ENCODE peak calls at places on chromosome 21, in seven cellular contexts. H is K562, A is endothelial cell of umbilical vein, N is choroid plexus epithelial cell, U is heart left ventricle, S is lower lobe of right lung, R is left ventricle myocardium inferior. Z is an unnamed sample.
A peak's percentile ranks its signal among the peaks of the same experiment; 100 is the strongest.

GRCh38 chr21:33434770-33435360 is 31.7 kb downstream of the IFNGR2 start:
- DNase-seq in R (no peak), A (peak; percentile 92), N (peak; percentile 96), H (no peak), U (no peak), S (peak; percentile 24), Z (peak; percentile 82)

GRCh38 chr21:39153842-39154241 is 29.4 kb downstream of the PSMG1 start:
- DNase-seq in A (no peak), R (no peak), N (no peak), S (no peak), H (no peak), U (no peak), Z (no peak)

GRCh38 chr21:18298228-18298627 is 53.6 kb downstream of the CHODL start:
- DNase-seq in R (no peak), A (no peak), H (no peak), U (no peak), S (no peak), N (peak; percentile 4), Z (no peak)

GRCh38 chr21:21712761-21713558 is 714.8 kb downstream of the NCAM2 start:
- DNase-seq in N (peak; percentile 81), A (peak; percentile 26), S (no peak), R (no peak), U (no peak), H (no peak), Z (no peak)

GRCh38 chr21:25895565-25896205 is 160.9 kb downstream of the GABPA start:
- DNase-seq in U (no peak), S (no peak), A (peak; percentile 70), H (peak; percentile 35), N (peak; percentile 55), R (no peak), Z (no peak)

GRCh38 chr21:34733866-34734265 is 65.1 kb downstream of the CLIC6 start:
- DNase-seq in S (no peak), H (no peak), A (no peak), R (no peak), U (no peak), N (no peak), Z (no peak)

GRCh38 chr21:21973806-21974205 is 975.6 kb downstream of the NCAM2 start:
- DNase-seq in N (peak; percentile 44), U (no peak), S (no peak), R (no peak), H (no peak), A (no peak), Z (no peak)

GRCh38 chr21:35316933-35317332 is 267.8 kb upstream of the RUNX1 start:
- DNase-seq in S (no peak), A (no peak), R (no peak), N (peak; percentile 34), U (no peak), H (no peak), Z (no peak)

GRCh38 chr21:39633770-39634181 is 21.0 kb downstream of the B3GALT5 start:
- DNase-seq in A (no peak), N (peak; percentile 92), S (no peak), U (no peak), R (no peak), H (no peak), Z (peak; percentile 97)

GRCh38 chr21:27104749-27105439 is 138.0 kb upstream of the ADAMTS5 start:
- DNase-seq in A (no peak), N (peak; percentile 40), H (no peak), S (no peak), U (no peak), R (no peak), Z (no peak)

GRCh38 chr21:38979271-38980196 is 173.8 kb downstream of the ETS2 start:
- DNase-seq in A (no peak), N (peak; percentile 47), R (no peak), H (no peak), S (no peak), U (no peak), Z (no peak)

GRCh38 chr21:41079159-41079558 is 88.8 kb upstream of the BACE2 start:
- DNase-seq in R (no peak), H (no peak), A (no peak), N (no peak), S (no peak), U (no peak), Z (no peak)

GRCh38 chr21:26124421-26124833 is 46.1 kb downstream of the APP start:
- DNase-seq in A (peak; percentile 84), S (no peak), N (peak; percentile 86), R (no peak), H (no peak), U (no peak), Z (no peak)

GRCh38 chr21:42514883-42515228 is 1.2 kb downstream of the SLC37A1 start:
- DNase-seq in R (no peak), N (no peak), H (no peak), U (no peak), S (no peak), A (no peak), Z (no peak)

GRCh38 chr21:46118871-46119564 is 21.1 kb downstream of the COL6A2 start:
- DNase-seq in R (peak; percentile 12), H (no peak), S (peak; percentile 41), A (no peak), N (no peak), U (peak; percentile 45), Z (no peak)

GRCh38 chr21:45868086-45868485 is 113.5 kb upstream of the COL6A1 start:
- DNase-seq in S (peak; percentile 37), H (no peak), A (no peak), R (no peak), N (no peak), U (no peak), Z (no peak)

GRCh38 chr21:31862078-31862477 is 10.7 kb upstream of the HUNK start:
- DNase-seq in S (no peak), R (no peak), N (no peak), U (no peak), H (no peak), A (no peak), Z (no peak)

GRCh38 chr21:31860851-31861250 is 12.0 kb upstream of the HUNK start:
- DNase-seq in R (no peak), N (no peak), A (no peak), H (no peak), S (no peak), U (no peak), Z (no peak)

GRCh38 chr21:31866077-31866511 is 6.7 kb upstream of the HUNK start:
- DNase-seq in S (peak; percentile 92), U (peak; percentile 91), H (peak; percentile 82), R (peak; percentile 88), N (peak; percentile 74), A (peak; percentile 72), Z (peak; percentile 45)

GRCh38 chr21:31870472-31870871 is 2.3 kb upstream of the HUNK start:
- DNase-seq in H (no peak), S (no peak), A (no peak), N (no peak), U (no peak), R (no peak), Z (no peak)

GRCh38 chr21:31865429-31865970 is 7.3 kb upstream of the HUNK start:
- DNase-seq in R (no peak), N (no peak), U (no peak), A (no peak), S (no peak), H (no peak), Z (no peak)
- H3K4me3 ChIP-seq in R (no peak overlapping the region), N (no peak overlapping the region), U (no peak overlapping the region), A (no peak overlapping the region), S (no peak overlapping the region), H (no peak overlapping the region), Z (no peak overlapping the region)

DNA sequence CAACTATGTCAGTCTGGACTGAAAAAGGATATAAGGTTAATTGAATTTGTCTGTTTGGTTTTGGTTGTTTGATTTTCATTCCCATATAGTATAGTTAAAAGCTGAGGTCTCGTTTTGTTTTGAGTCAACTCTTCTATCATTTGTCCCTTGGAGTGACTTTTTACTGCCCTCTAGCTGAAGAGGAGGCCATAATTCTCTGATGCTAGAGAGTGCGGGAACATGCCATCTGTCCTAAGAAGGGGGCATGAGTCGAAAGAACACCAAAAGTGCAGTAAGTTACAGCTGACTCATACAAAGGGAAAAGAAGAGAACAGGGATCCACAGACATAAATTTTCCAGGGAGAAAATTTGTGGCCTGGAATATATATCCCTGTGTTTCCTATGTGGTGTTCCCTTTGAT is 4.1 kb downstream of the KRTAP21-3 start:
- DNase-seq in A (no peak), S (no peak), H (no peak), R (no peak), U (no peak), N (no peak), Z (no peak)
- TF ChIP-seq CTCF in A (no peak), S (no peak), H (no peak), R (no peak), U (no peak), N (no peak), Z (no peak)

DNA sequence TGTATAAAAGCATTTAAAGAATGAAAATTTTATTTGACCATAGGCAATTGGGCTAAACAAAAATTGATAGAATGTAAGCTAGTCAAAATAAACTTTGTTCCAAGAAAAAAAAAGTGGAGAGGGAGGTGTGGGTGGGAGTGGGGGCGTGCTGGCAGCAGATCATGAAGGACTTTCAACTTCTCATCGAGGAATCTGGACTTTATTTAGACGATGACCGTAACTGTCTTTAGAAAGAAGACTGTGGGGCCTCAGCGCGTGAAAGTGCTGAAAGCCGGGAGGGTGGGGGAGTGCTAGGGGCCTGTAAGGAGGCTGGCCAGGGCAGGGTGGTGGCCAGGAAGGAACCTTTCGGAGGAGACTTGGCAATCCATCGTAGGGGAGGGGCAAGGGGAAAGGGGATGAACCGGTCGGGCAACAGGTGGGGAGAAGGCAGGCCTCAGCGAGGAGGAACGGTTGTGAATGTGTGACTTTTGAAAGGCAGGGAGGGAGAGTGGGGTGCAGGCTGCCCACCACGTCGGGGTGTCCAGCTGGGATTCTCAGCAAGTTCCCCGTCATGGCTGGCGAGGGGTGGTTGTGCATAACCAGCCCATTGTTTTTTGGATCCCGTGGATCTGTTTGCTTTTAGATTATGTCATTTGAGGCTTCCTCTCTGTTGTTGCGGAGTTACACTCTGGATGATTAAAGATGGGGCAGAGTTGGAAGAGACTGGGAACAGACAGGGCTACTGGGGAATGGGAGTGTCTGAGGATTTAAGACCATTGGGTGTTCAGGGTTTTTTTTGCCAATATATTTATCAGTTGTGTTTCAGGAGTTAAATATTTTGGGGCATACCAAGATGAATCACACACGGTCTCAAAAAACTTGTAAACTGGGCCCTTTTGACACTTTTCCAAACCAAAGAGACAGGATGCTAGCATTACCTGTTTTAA is 35.5 kb downstream of the HUNK start:
- DNase-seq in R (no peak), A (no peak), N (no peak), H (no peak), S (no peak), U (no peak), Z (no peak)
- H3K4me3 ChIP-seq in R (no peak overlapping the region), A (no peak overlapping the region), N (no peak overlapping the region), H (no peak overlapping the region), S (no peak overlapping the region), U (no peak overlapping the region), Z (no peak overlapping the region)

DNA sequence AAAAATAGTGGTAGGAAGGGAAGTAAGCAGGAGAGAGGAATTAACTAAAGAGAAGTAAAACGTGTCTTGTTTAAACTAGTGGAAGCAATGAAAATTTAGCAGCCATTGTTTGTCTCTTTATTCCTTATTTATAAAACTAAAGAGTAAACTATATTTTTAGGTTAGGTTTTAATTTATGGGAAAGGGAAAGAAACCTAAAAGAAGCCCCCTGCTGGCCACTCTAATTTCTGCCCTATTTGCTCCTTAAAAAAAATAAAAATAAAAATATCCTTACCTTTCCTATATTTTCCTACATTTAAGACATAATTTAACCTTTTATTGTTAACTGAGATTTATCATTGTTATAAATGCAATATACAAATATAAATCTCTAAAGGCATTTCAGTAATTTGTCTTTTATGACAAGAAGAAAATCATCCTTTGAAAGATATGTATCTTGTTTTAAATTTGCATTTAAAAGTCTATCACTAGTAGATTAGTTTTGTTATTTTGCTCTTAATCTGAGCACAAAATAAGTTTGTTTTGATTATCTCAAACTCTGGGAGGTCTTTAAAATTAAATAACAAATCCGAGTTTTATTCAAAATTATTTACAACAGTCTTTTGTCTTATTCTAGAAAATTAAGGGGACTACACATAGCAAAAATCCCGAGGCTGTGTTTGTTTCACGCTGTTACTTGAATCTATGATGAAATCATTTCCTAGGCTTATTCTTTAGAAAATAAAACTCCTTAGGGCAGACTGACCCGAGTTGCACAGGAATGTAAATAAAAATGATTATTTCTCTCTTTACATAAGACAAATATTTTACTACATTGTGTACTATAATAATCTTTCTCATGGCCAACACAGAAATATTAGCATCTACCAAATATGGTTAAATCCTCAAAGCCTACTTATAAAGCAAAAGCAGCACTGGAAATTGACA is 201.7 kb downstream of the NRIP1 start:
- DNase-seq in N (peak; percentile 56), S (no peak), A (peak; percentile 31), H (no peak), R (no peak), U (no peak), Z (no peak)
- TF ChIP-seq CTCF in N (peak; percentile 69), S (peak; percentile 52), A (peak; percentile 53), H (peak; percentile 31), R (peak; percentile 59), U (peak; percentile 60), Z (peak; percentile 58)

Z was measured in kidney epithelial cell.